ENCODE peak calls at places on chromosomes 3 and 15, in seven cellular contexts. M is DND-41, X is fibroblast of lung, S is left ventricle myocardium inferior, A is pancreas, J is epithelial cell of proximal tubule, B is dorsolateral prefrontal cortex. F is an unnamed sample.

GRCh38 chr3:141360888-141361598 is 7.3 kb upstream of the ZBTB38 start:
- DNase-seq in M (no peak), X (peak), S (no peak), A (no peak), J (no peak), B (no peak), F (peak)

GRCh38 chr3:150253622-150254021 is 154.5 kb upstream of the TSC22D2 start:
- DNase-seq in M (no peak), X (no peak), S (no peak), A (no peak), J (no peak), B (no peak), F (no peak)

GRCh38 chr15:25240461-25241021 is 198.3 kb downstream of the UBE3A start:
- DNase-seq in M (no peak), X (no peak), S (peak), A (peak), J (no peak), B (no peak), F (no peak)

GRCh38 chr3:35322070-35322469 is 317.3 kb upstream of the ARPP21 start:
- DNase-seq in M (no peak), X (no peak), S (no peak), A (no peak), J (peak), B (no peak), F (no peak)

GRCh38 chr3:29281265-29282228 is 676 bp downstream of the RBMS3 start:
- DNase-seq in M (peak), X (peak), S (no peak), A (no peak), J (no peak), B (no peak), F (no peak)

GRCh38 chr3:128491900-128492352 is 1.1 kb downstream of the GATA2 start:
- DNase-seq in M (no peak), X (peak), S (no peak), A (no peak), J (no peak), B (no peak), F (no peak)

GRCh38 chr15:25236143-25236860 is 202.5 kb downstream of the UBE3A start:
- DNase-seq in M (no peak), X (no peak), S (no peak), A (peak), J (no peak), B (no peak), F (no peak)

GRCh38 chr3:134211797-134212196 is 38.9 kb downstream of the RYK start:
- DNase-seq in M (peak), X (peak), S (no peak), A (no peak), J (no peak), B (peak), F (peak)

GRCh38 chr15:101053261-101053660 is 134.1 kb downstream of the LRRK1 start:
- DNase-seq in M (no peak), X (no peak), S (no peak), A (no peak), J (no peak), B (no peak), F (no peak)

GRCh38 chr15:78317145-78317836 is 17.9 kb upstream of the SKIC8 start:
- DNase-seq in M (no peak), X (peak), S (no peak), A (peak), J (no peak), B (no peak), F (no peak)

GRCh38 chr3:38062809-38063208 is 23.8 kb downstream of the DLEC1 start:
- DNase-seq in M (no peak), X (no peak), S (no peak), A (no peak), J (no peak), B (no peak), F (no peak)

GRCh38 chr3:73580343-73580742 is 44.4 kb downstream of the PDZRN3 start:
- DNase-seq in M (no peak), X (peak), S (no peak), A (no peak), J (no peak), B (no peak), F (no peak)

GRCh38 chr15:75918135-75918534 is 14.5 kb downstream of the FBXO22 start:
- DNase-seq in M (no peak), X (no peak), S (no peak), A (no peak), J (no peak), B (no peak), F (no peak)

GRCh38 chr3:184687363-184688049 is 24.4 kb downstream of the MAGEF1 start:
- DNase-seq in M (no peak), X (no peak), S (peak), A (peak), J (no peak), B (no peak), F (no peak)

GRCh38 chr3:127754411-127755304 is 67.7 kb downstream of the MGLL start:
- DNase-seq in M (no peak), X (no peak), S (no peak), A (no peak), J (no peak), B (no peak), F (no peak)

GRCh38 chr3:54841461-54841860 is 86.4 kb downstream of the LRTM1 start:
- DNase-seq in M (no peak), X (no peak), S (no peak), A (no peak), J (no peak), B (no peak), F (no peak)

GRCh38 chr15:87710406-87710805 is 546.1 kb downstream of the NTRK3 start:
- DNase-seq in M (no peak), X (peak), S (no peak), A (no peak), J (no peak), B (no peak), F (no peak)

GRCh38 chr3:43855674-43856299 is 165.0 kb downstream of the ABHD5 start:
- DNase-seq in M (peak), X (peak), S (peak), A (peak), J (no peak), B (peak), F (peak)

GRCh38 chr15:53808058-53808703 is 48.7 kb upstream of the WDR72 start:
- DNase-seq in M (no peak), X (peak), S (no peak), A (no peak), J (no peak), B (no peak), F (peak)

GRCh38 chr3:160150525-160150924 is 74.7 kb upstream of the C3orf80 start:
- DNase-seq in M (no peak), X (peak), S (no peak), A (no peak), J (no peak), B (no peak), F (no peak)

GRCh38 chr3:31610700-31611275 is 78.1 kb downstream of the STT3B start:
- DNase-seq in M (no peak), X (peak), S (no peak), A (no peak), J (no peak), B (no peak), F (no peak)

GRCh38 chr3:55487376-55488241 is 503 bp upstream of the WNT5A start:
- DNase-seq in M (no peak), X (peak), S (peak), A (peak), J (no peak), B (peak), F (no peak)

GRCh38 chr3:107032111-107032510 is 345.1 kb upstream of the CCDC54 start:
- DNase-seq in M (no peak), X (no peak), S (no peak), A (no peak), J (no peak), B (no peak), F (no peak)

GRCh38 chr3:45693941-45694521 is 4.8 kb downstream of the SACM1L start:
- DNase-seq in M (peak), X (no peak), S (no peak), A (no peak), J (no peak), B (no peak), F (peak)

GRCh38 chr15:40259021-40259420 is 20.2 kb downstream of the PAK6 start:
- DNase-seq in M (no peak), X (no peak), S (no peak), A (no peak), J (no peak), B (no peak), F (no peak)

GRCh38 chr3:169581633-169582032 is 81.9 kb downstream of the MECOM start:
- DNase-seq in M (no peak), X (no peak), S (no peak), A (no peak), J (no peak), B (no peak), F (no peak)

GRCh38 chr15:36284911-36285310 is 294.5 kb upstream of the CDIN1 start:
- DNase-seq in M (no peak), X (no peak), S (no peak), A (no peak), J (no peak), B (no peak), F (no peak)

GRCh38 chr15:89395461-89395875 is 60.8 kb upstream of the POLG start:
- DNase-seq in M (no peak), X (no peak), S (no peak), A (no peak), J (no peak), B (peak), F (no peak)

GRCh38 chr15:35545316-35545824 is 595 bp downstream of the DPH6 start:
- DNase-seq in M (peak), X (peak), S (peak), A (peak), J (no peak), B (peak), F (peak)

GRCh38 chr3:149489060-149489690 is 14.7 kb downstream of the TM4SF4 start:
- DNase-seq in M (no peak), X (no peak), S (no peak), A (no peak), J (no peak), B (no peak), F (peak)

GRCh38 chr3:30352919-30353318 is 253.5 kb upstream of the TGFBR2 start:
- DNase-seq in M (no peak), X (no peak), S (no peak), A (no peak), J (no peak), B (no peak), F (no peak)

GRCh38 chr3:107142171-107142570 is 235.1 kb upstream of the CCDC54 start:
- DNase-seq in M (no peak), X (no peak), S (no peak), A (no peak), J (no peak), B (no peak), F (no peak)

GRCh38 chr15:47384316-47384715 is 333.0 kb upstream of the SEMA6D start:
- DNase-seq in M (no peak), X (peak), S (peak), A (no peak), J (peak), B (no peak), F (no peak)

GRCh38 chr3:45907769-45908705 is 21.7 kb downstream of the CCR9 start:
- DNase-seq in M (peak), X (peak), S (no peak), A (peak), J (no peak), B (no peak), F (peak)

GRCh38 chr3:122958290-122958689 is 69.3 kb downstream of the SEMA5B start:
- DNase-seq in M (no peak), X (no peak), S (no peak), A (no peak), J (no peak), B (no peak), F (no peak)

GRCh38 chr3:9135930-9136525 is 113.4 kb downstream of the SRGAP3 start:
- DNase-seq in M (no peak), X (no peak), S (peak), A (peak), J (no peak), B (peak), F (no peak)
- H3K4me3 ChIP-seq in M (no peak), X (no peak), S (peak), A (no peak), J (peak), B (peak), F (no peak)

DNA sequence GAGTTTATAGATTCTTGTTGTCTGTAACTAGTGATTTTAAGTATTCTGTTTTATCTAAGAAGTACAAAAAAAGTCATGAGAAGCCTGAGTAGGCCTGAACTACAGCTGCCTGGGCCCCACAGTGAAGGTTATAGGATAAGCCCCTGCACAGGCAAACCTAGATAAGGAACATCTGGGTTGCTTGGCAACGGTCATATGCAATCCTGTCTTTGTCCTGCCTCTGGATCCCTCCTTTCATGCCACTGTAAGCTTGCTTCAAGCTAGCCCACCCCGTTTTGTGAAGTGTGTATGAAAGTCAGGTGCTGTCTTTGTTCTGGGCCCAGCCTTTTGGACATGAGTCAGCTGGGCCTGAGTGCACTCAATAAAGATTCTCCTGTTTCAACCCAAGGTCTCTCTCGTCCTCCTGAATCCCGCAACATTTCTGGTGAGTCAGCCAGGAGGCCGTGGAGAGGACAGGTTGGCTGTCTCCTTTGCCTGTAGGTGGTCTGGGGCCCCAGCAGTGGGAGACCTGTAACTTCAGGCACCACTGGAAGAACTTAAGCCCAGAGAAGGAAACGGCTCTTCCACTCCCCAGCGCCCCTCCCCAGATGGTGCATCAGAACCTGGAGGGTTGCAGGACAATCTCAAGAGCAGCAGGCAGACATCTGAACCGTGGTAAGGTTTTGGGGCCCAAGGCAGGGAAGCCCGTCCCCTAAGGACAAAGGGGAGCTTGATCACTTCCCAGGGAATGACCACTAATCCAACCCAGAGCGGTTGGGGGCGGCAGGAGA is 8.2 kb upstream of the SLC9C1 start:
- DNase-seq in M (no peak), X (peak), S (no peak), A (no peak), J (no peak), B (no peak), F (peak)
- H3K4me3 ChIP-seq in M (no peak), X (no peak), S (peak), A (no peak), J (no peak), B (no peak), F (no peak)

DNA sequence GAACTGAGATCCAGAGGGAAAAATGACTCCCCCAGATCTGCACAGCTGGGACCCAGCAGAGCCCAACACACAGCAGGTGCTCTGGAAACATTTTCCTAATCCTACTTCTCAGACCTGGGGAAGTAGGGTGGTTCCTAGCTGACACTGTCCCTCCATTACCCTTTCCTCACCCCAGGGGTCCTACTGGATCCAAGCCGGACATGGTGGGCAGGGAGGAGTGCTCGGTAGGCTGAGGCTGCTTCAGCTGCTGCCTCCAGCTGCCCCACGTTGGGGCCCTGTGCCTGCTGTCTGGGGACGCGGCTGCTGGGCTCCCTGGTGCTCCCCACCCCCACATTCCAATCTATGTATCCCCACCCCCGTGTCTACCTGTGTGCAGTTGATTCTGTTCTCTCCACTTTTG is 29.8 kb upstream of the SLC6A6 start:
- DNase-seq in M (no peak), X (no peak), S (no peak), A (no peak), J (no peak), B (no peak), F (no peak)
- H3K4me3 ChIP-seq in M (no peak), X (no peak), S (no peak), A (no peak), J (no peak), B (no peak), F (no peak)

DNA sequence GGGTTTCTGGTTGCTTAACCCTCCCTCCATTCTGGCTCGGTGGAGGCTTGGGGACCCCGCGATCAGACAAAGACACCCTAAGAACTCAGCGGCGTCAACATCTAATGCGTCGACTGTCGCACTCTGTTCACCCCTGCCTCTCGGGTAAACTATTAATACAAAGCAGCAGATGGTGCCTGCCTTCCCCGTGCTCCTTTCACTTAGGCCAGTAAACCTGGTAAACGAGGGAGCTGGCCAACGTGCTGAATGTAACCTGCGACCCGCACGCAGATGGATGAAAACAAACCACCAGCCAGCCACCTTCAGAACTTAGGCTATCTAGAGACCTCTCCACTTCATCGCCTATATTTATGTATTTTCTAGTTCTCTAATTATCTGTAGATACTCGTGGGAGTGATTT is 848 bp upstream of the CADPS start:
- DNase-seq in M (peak), X (peak), S (peak), A (peak), J (no peak), B (peak), F (peak)
- H3K4me3 ChIP-seq in M (no peak), X (no peak), S (peak), A (no peak), J (no peak), B (peak), F (no peak)

GRCh38 chr15:69609176-69609575 is 156.6 kb downstream of the RPLP1 start:
- DNase-seq in M (no peak), X (peak), S (no peak), A (no peak), J (no peak), B (no peak), F (no peak)

GRCh38 chr15:69610264-69610663 is 157.6 kb downstream of the RPLP1 start:
- DNase-seq in M (no peak), X (no peak), S (no peak), A (no peak), J (no peak), B (no peak), F (no peak)

GRCh38 chr15:69609776-69610175 is 157.2 kb downstream of the RPLP1 start:
- DNase-seq in M (no peak), X (no peak), S (no peak), A (no peak), J (no peak), B (no peak), F (no peak)

GRCh38 chr15:69607101-69607500 is 154.5 kb downstream of the RPLP1 start:
- DNase-seq in M (no peak), X (no peak), S (no peak), A (no peak), J (no peak), B (peak), F (no peak)

DNA sequence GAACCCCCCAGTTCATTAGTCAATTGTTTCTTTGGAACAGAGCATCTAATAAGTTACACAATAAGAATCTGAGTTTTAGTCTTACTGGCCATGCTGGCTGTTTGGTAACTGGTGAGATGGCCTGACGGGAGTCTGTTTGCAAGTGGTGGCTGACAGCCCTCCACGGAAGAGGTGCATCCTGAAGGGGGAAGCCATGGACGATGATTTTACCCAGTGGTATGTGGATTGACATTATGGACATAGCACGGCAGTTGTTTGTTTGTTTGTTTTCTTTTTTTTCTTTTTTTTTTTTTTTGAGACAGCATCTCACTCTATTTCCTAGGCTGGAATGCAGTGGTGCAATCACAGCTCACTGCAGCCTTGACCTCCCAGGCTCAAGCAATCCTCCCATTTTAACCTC is 156.0 kb downstream of the RPLP1 start:
- DNase-seq in M (no peak), X (no peak), S (no peak), A (no peak), J (no peak), B (no peak), F (no peak)
- H3K4me3 ChIP-seq in M (no peak), X (no peak), S (no peak), A (no peak), J (no peak), B (no peak), F (no peak)

F was measured in Jurkat, Clone E6-1.